ENCODE peak calls at places on chromosomes 6 and 20, in nine cellular contexts. A, D, L, R, G, I, M, W and T are unnamed samples. For H3K4me1, the result is how much of the 10 kb centered on the place peaks cover.

GRCh38 chr20:58706975-58707681 is 14.5 kb downstream of the NPEPL1 start:
- DNase-seq in A (no peak), D (no peak), L (no peak), R (no peak), G (no peak), I (peak), M (no peak), W (no peak), T (peak)

GRCh38 chr6:5840742-5841141 is 166.0 kb downstream of the NRN1 start:
- DNase-seq in A (no peak), D (no peak), L (no peak), R (no peak), G (no peak), I (no peak), M (no peak), W (no peak), T (no peak)

GRCh38 chr6:112338310-112338709 is 8.8 kb upstream of the RFPL4B start:
- DNase-seq in A (no peak), D (peak), L (no peak), R (no peak), G (no peak), I (no peak), M (no peak), W (no peak), T (no peak)

GRCh38 chr20:36349384-36350170 is 43.4 kb downstream of the DLGAP4 start:
- DNase-seq in A (no peak), D (no peak), L (no peak), R (no peak), G (no peak), I (no peak), M (no peak), W (no peak), T (no peak)

GRCh38 chr20:31475472-31476312 is 604 bp downstream of the REM1 start:
- DNase-seq in A (no peak), D (no peak), L (no peak), R (peak), G (no peak), I (no peak), M (no peak), W (no peak), T (no peak)

GRCh38 chr20:1185781-1186334 is 1.1 kb upstream of the TMEM74B start:
- DNase-seq in A (peak), D (peak), L (peak), R (peak), G (peak), I (no peak), M (peak), W (peak), T (peak)

GRCh38 chr20:7673841-7674240 is 266.4 kb downstream of the HAO1 start:
- DNase-seq in A (no peak), D (peak), L (no peak), R (no peak), G (no peak), I (no peak), M (no peak), W (no peak), T (no peak)

GRCh38 chr6:170148709-170149470 is 142.0 kb downstream of the DLL1 start:
- DNase-seq in A (no peak), D (no peak), L (no peak), R (no peak), G (no peak), I (no peak), M (no peak), W (no peak), T (no peak)

GRCh38 chr6:107330190-107330589 is 129.2 kb downstream of the PDSS2 start:
- DNase-seq in A (no peak), D (no peak), L (no peak), R (peak), G (no peak), I (no peak), M (no peak), W (no peak), T (no peak)

GRCh38 chr6:148507774-148508173 is 165.1 kb downstream of the SASH1 start:
- DNase-seq in A (no peak), D (peak), L (peak), R (no peak), G (no peak), I (no peak), M (peak), W (no peak), T (no peak)

GRCh38 chr20:54189630-54190029 is 15.8 kb upstream of the CYP24A1 start:
- DNase-seq in A (no peak), D (peak), L (no peak), R (no peak), G (no peak), I (no peak), M (no peak), W (no peak), T (no peak)

GRCh38 chr20:42366626-42367025 is 748.4 kb upstream of the CHD6 start:
- DNase-seq in A (no peak), D (no peak), L (no peak), R (no peak), G (no peak), I (no peak), M (no peak), W (peak), T (no peak)

GRCh38 chr6:25175216-25175615 is 104.0 kb upstream of the CARMIL1 start:
- DNase-seq in A (no peak), D (no peak), L (no peak), R (no peak), G (no peak), I (no peak), M (no peak), W (no peak), T (no peak)

GRCh38 chr6:39466664-39467063 is 144.2 kb upstream of the KCNK16 start:
- DNase-seq in A (no peak), D (no peak), L (no peak), R (no peak), G (no peak), I (no peak), M (no peak), W (no peak), T (no peak)

GRCh38 chr6:144543006-144543871 is 258.1 kb downstream of the UTRN start:
- DNase-seq in A (no peak), D (peak), L (no peak), R (peak), G (peak), I (no peak), M (no peak), W (no peak), T (no peak)

GRCh38 chr6:16576391-16577368 is 184.6 kb downstream of the ATXN1 start:
- DNase-seq in A (no peak), D (no peak), L (no peak), R (no peak), G (no peak), I (no peak), M (no peak), W (no peak), T (no peak)

GRCh38 chr6:15434263-15434662 is 188.4 kb downstream of the JARID2 start:
- DNase-seq in A (no peak), D (no peak), L (no peak), R (peak), G (no peak), I (no peak), M (no peak), W (no peak), T (peak)

GRCh38 chr6:15434823-15435380 is 189.0 kb downstream of the JARID2 start:
- DNase-seq in A (no peak), D (no peak), L (no peak), R (no peak), G (no peak), I (no peak), M (no peak), W (no peak), T (no peak)

GRCh38 chr6:15436451-15436850 is 190.6 kb downstream of the JARID2 start:
- DNase-seq in A (no peak), D (no peak), L (no peak), R (no peak), G (no peak), I (no peak), M (no peak), W (no peak), T (no peak)

GRCh38 chr6:15437090-15437489 is 191.2 kb downstream of the JARID2 start:
- DNase-seq in A (no peak), D (no peak), L (no peak), R (no peak), G (no peak), I (no peak), M (no peak), W (no peak), T (no peak)

DNA sequence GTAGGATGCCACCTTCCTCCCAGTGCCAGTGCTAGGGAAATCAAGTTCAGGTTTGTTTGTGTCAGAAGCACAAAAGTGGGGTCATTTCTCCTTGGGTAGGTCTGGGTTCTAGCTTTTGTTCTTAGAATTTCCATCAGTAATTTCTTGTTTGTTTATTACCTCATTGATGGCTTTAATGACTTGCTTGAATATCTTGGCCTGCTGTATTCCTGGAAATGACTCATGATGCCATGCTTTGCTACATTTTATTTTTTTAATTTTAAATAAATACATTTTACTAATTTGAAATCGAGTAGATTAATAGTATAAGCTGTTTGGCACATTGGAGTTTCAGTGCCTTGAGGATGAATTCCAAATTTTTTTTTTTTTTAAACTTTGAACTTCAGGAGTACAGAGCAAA is 189.6 kb downstream of the JARID2 start:
- DNase-seq in A (no peak), D (no peak), L (no peak), R (no peak), G (no peak), I (no peak), M (no peak), W (no peak), T (no peak)
- H3K4me1 ChIP-seq in A (under half), D (under half), L (under half), R (half or more), G (under half), I (half or more), M (under half), W (half or more), T (under half)

GRCh38 chr20:44517454-44517853 is 4.4 kb downstream of the SERINC3 start:
- DNase-seq in A (no peak), D (no peak), L (no peak), R (no peak), G (no peak), I (no peak), M (no peak), W (no peak), T (no peak)
- H3K4me1 ChIP-seq in A (under half), D (under half), L (under half), R (under half), G (under half), I (half or more), M (half or more), W (under half), T (under half)

GRCh38 chr6:56771929-56772607 is 129.4 kb upstream of the DST start:
- DNase-seq in A (no peak), D (peak), L (no peak), R (no peak), G (no peak), I (no peak), M (no peak), W (no peak), T (no peak)

GRCh38 chr6:56770011-56770520 is 127.4 kb upstream of the DST start:
- DNase-seq in A (no peak), D (peak), L (no peak), R (no peak), G (no peak), I (no peak), M (no peak), W (no peak), T (no peak)

GRCh38 chr6:56772737-56773184 is 130.1 kb upstream of the DST start:
- DNase-seq in A (peak), D (peak), L (no peak), R (peak), G (no peak), I (no peak), M (peak), W (no peak), T (no peak)

GRCh38 chr6:56767892-56768531 is 125.3 kb upstream of the DST start:
- DNase-seq in A (no peak), D (no peak), L (no peak), R (peak), G (no peak), I (no peak), M (no peak), W (no peak), T (no peak)

GRCh38 chr6:56771189-56771588 is 128.5 kb upstream of the DST start:
- DNase-seq in A (no peak), D (peak), L (no peak), R (no peak), G (no peak), I (no peak), M (no peak), W (no peak), T (no peak)
- H3K4me1 ChIP-seq in A (under half), D (half or more), L (under half), R (half or more), G (under half), I (half or more), M (half or more), W (under half), T (under half)

GRCh38 chr6:63449714-63450113 is 122.6 kb upstream of the LOC128125822 start:
- DNase-seq in A (no peak), D (no peak), L (no peak), R (no peak), G (no peak), I (no peak), M (no peak), W (no peak), T (no peak)

GRCh38 chr6:63444768-63445167 is 125.0 kb upstream of the LGSN start:
- DNase-seq in A (no peak), D (no peak), L (no peak), R (no peak), G (no peak), I (no peak), M (no peak), W (no peak), T (no peak)

GRCh38 chr6:63448229-63448628 is 124.1 kb upstream of the LOC128125822 start:
- DNase-seq in A (no peak), D (no peak), L (no peak), R (no peak), G (no peak), I (no peak), M (no peak), W (no peak), T (no peak)

GRCh38 chr6:63446405-63446804 is 125.9 kb upstream of the LOC128125822 start:
- DNase-seq in A (no peak), D (no peak), L (no peak), R (no peak), G (no peak), I (no peak), M (no peak), W (no peak), T (no peak)

DNA sequence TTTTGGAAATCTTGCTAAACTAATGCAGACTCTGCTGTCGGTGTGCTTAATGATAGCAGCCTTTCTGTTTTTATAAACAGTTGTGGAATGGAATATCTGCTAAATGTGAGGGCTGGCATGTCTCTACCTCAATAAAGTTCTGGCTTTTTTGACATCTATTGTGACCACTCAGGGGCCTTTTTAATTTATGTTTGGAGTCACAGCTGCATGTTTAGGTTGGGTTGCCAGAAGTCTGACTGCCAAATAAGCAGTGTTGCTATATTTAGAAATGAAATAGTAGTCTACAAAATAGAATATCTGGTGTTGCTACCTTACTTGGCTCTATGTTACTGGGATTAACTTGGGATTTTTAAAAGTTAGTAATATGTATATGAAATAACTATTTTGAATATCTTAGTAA is 125.1 kb upstream of the LOC128125822 start:
- DNase-seq in A (no peak), D (no peak), L (no peak), R (no peak), G (no peak), I (no peak), M (no peak), W (no peak), T (no peak)
- H3K4me1 ChIP-seq in A (under half), D (under half), L (under half), R (under half), G (under half), I (under half), M (under half), W (under half), T (under half)

GRCh38 chr6:158646023-158646888 is 1.7 kb upstream of the DYNLT1 start:
- DNase-seq in A (no peak), D (no peak), L (no peak), R (no peak), G (no peak), I (peak), M (no peak), W (no peak), T (no peak)
- H3K4me1 ChIP-seq in A (under half), D (half or more), L (under half), R (under half), G (half or more), I (under half), M (under half), W (under half), T (under half)